ENCODE peak calls at places on chromosome 10, in nine cellular contexts. Y is brain microvascular endothelial cell, S is cardiac muscle cell, T is SK-N-MC, Z is SJSA1, R is AG04449, M is heart right ventricle, E is mesendoderm, N is Peyer's patch. W is an unnamed sample.

GRCh38 chr10:11131112-11131639 is 113.5 kb downstream of the CELF2 start:
- DNase-seq in Y (no peak), S (no peak), T (no peak), Z (no peak), R (no peak), M (no peak), E (no peak), N (no peak), W (no peak)

GRCh38 chr10:70265032-70265689 is 18.6 kb downstream of the NPFFR1 start:
- DNase-seq in Y (no peak), S (peak), T (no peak), Z (no peak), R (no peak), M (no peak), E (peak), N (no peak), W (no peak)

GRCh38 chr10:119517235-119518141 is 25.0 kb downstream of the RGS10 start:
- DNase-seq in Y (peak), S (no peak), T (no peak), Z (peak), R (no peak), M (no peak), E (no peak), N (peak), W (no peak)

GRCh38 chr10:106175760-106176377 is 988.6 kb downstream of the SORCS1 start:
- DNase-seq in Y (no peak), S (peak), T (no peak), Z (peak), R (no peak), M (no peak), E (peak), N (no peak), W (no peak)

GRCh38 chr10:47370878-47371277 is 13.2 kb downstream of the ZNF488 start:
- DNase-seq in Y (no peak), S (no peak), T (no peak), Z (no peak), R (no peak), M (no peak), E (no peak), N (no peak), W (no peak)

GRCh38 chr10:22427101-22427500 is 81.8 kb downstream of the SPAG6 start:
- DNase-seq in Y (no peak), S (peak), T (no peak), Z (peak), R (no peak), M (no peak), E (peak), N (no peak), W (no peak)

GRCh38 chr10:124248056-124248455 is 154.7 kb upstream of the CHST15 start:
- DNase-seq in Y (no peak), S (no peak), T (no peak), Z (no peak), R (no peak), M (no peak), E (no peak), N (no peak), W (no peak)

GRCh38 chr10:12417341-12417740 is 68.0 kb downstream of the CAMK1D start:
- DNase-seq in Y (no peak), S (no peak), T (no peak), Z (no peak), R (no peak), M (no peak), E (no peak), N (no peak), W (no peak)

GRCh38 chr10:11377267-11377666 is 234.2 kb downstream of the USP6NL start:
- DNase-seq in Y (no peak), S (no peak), T (no peak), Z (no peak), R (no peak), M (no peak), E (no peak), N (no peak), W (no peak)

GRCh38 chr10:22992075-22992474 is 64.2 kb downstream of the ARMC3 start:
- DNase-seq in Y (no peak), S (no peak), T (no peak), Z (no peak), R (no peak), M (no peak), E (no peak), N (no peak), W (no peak)

GRCh38 chr10:118968071-118968470 is 61.4 kb upstream of the NANOS1 start:
- DNase-seq in Y (no peak), S (no peak), T (no peak), Z (no peak), R (no peak), M (no peak), E (no peak), N (no peak), W (no peak)

GRCh38 chr10:30977385-30977784 is 54.3 kb downstream of the ZNF438 start:
- DNase-seq in Y (no peak), S (no peak), T (no peak), Z (no peak), R (no peak), M (no peak), E (no peak), N (no peak), W (no peak)

GRCh38 chr10:104045151-104046089 is 40.3 kb downstream of the COL17A1 start:
- DNase-seq in Y (peak), S (peak), T (no peak), Z (peak), R (no peak), M (no peak), E (peak), N (no peak), W (peak)

GRCh38 chr10:103699611-103700435 is 155.6 kb downstream of the SH3PXD2A start:
- DNase-seq in Y (no peak), S (no peak), T (no peak), Z (no peak), R (no peak), M (no peak), E (peak), N (no peak), W (no peak)

GRCh38 chr10:23344251-23344841 is at the start of gene C10orf67:
- DNase-seq in Y (peak), S (peak), T (no peak), Z (no peak), R (no peak), M (peak), E (peak), N (no peak), W (no peak)

GRCh38 chr10:12350925-12351324 is 1.6 kb downstream of the CAMK1D start:
- DNase-seq in Y (no peak), S (no peak), T (no peak), Z (no peak), R (no peak), M (no peak), E (no peak), N (no peak), W (no peak)

GRCh38 chr10:81018898-81019890 is 481.5 kb downstream of the SH2D4B start:
- DNase-seq in Y (peak), S (peak), T (no peak), Z (peak), R (no peak), M (no peak), E (peak), N (no peak), W (no peak)

GRCh38 chr10:10891437-10891836 is 126.2 kb upstream of the CELF2 start:
- DNase-seq in Y (peak), S (peak), T (no peak), Z (no peak), R (no peak), M (no peak), E (peak), N (no peak), W (peak)

GRCh38 chr10:48383393-48383792 is 76.9 kb downstream of the MAPK8 start:
- DNase-seq in Y (no peak), S (no peak), T (no peak), Z (no peak), R (no peak), M (no peak), E (peak), N (no peak), W (no peak)

GRCh38 chr10:79123547-79123963 is 54.8 kb downstream of the ZMIZ1 start:
- DNase-seq in Y (no peak), S (no peak), T (no peak), Z (no peak), R (no peak), M (no peak), E (no peak), N (no peak), W (no peak)

GRCh38 chr10:102645741-102646609 is 1.7 kb downstream of the TRIM8 start:
- DNase-seq in Y (peak), S (peak), T (no peak), Z (peak), R (peak), M (peak), E (peak), N (peak), W (peak)

GRCh38 chr10:19921300-19922140 is 105.3 kb downstream of the PLXDC2 start:
- DNase-seq in Y (peak), S (no peak), T (no peak), Z (no peak), R (no peak), M (no peak), E (no peak), N (no peak), W (no peak)

GRCh38 chr10:89684604-89685003 is 16.8 kb upstream of the KIF20B start:
- DNase-seq in Y (peak), S (no peak), T (no peak), Z (no peak), R (no peak), M (no peak), E (no peak), N (no peak), W (no peak)

GRCh38 chr10:48480397-48481374 is 124.2 kb downstream of the ARHGAP22 start:
- DNase-seq in Y (no peak), S (peak), T (no peak), Z (no peak), R (no peak), M (no peak), E (no peak), N (peak), W (no peak)

GRCh38 chr10:28991738-28992270 is 297.1 kb upstream of the LYZL1 start:
- DNase-seq in Y (peak), S (peak), T (no peak), Z (peak), R (no peak), M (peak), E (peak), N (no peak), W (peak)

GRCh38 chr10:11798862-11799735 is 24.1 kb upstream of the PROSER2 start:
- DNase-seq in Y (no peak), S (no peak), T (peak), Z (no peak), R (no peak), M (no peak), E (peak), N (no peak), W (no peak)

GRCh38 chr10:72637398-72637857 is 11.5 kb upstream of the MICU1 start:
- DNase-seq in Y (peak), S (peak), T (no peak), Z (no peak), R (peak), M (peak), E (peak), N (no peak), W (no peak)

GRCh38 chr10:132447446-132448247 is 50.6 kb downstream of the PWWP2B start:
- DNase-seq in Y (peak), S (no peak), T (no peak), Z (no peak), R (peak), M (no peak), E (peak), N (peak), W (no peak)

GRCh38 chr10:80131499-80131901 is 1.0 kb upstream of the PLAC9 start:
- DNase-seq in Y (no peak), S (no peak), T (no peak), Z (no peak), R (no peak), M (no peak), E (peak), N (no peak), W (no peak)

GRCh38 chr10:59175538-59176240 is 754 bp upstream of the PHYHIPL start:
- DNase-seq in Y (no peak), S (peak), T (no peak), Z (no peak), R (no peak), M (no peak), E (peak), N (no peak), W (no peak)

GRCh38 chr10:1366277-1366676 is 310.1 kb downstream of the WDR37 start:
- DNase-seq in Y (no peak), S (no peak), T (no peak), Z (no peak), R (no peak), M (no peak), E (no peak), N (no peak), W (no peak)

GRCh38 chr10:69958232-69958902 is 94.3 kb upstream of the MACROH2A2 start:
- DNase-seq in Y (peak), S (peak), T (no peak), Z (peak), R (no peak), M (no peak), E (peak), N (no peak), W (peak)

GRCh38 chr10:59135275-59135674 is 41.2 kb upstream of the PHYHIPL start:
- DNase-seq in Y (no peak), S (no peak), T (no peak), Z (no peak), R (no peak), M (no peak), E (peak), N (no peak), W (peak)

GRCh38 chr10:93352638-93353383 is 129.3 kb downstream of the MYOF start:
- DNase-seq in Y (peak), S (peak), T (no peak), Z (peak), R (no peak), M (no peak), E (peak), N (no peak), W (no peak)

GRCh38 chr10:35335718-35336083 is 608 bp upstream of the CCNY start:
- DNase-seq in Y (no peak), S (no peak), T (no peak), Z (no peak), R (no peak), M (no peak), E (peak), N (no peak), W (no peak)

GRCh38 chr10:63666836-63667383 is 145.7 kb downstream of the REEP3 start:
- DNase-seq in Y (peak), S (no peak), T (no peak), Z (peak), R (peak), M (no peak), E (no peak), N (no peak), W (peak)

GRCh38 chr10:16995867-16996529 is 133.6 kb downstream of the CUBN start:
- DNase-seq in Y (peak), S (no peak), T (no peak), Z (no peak), R (no peak), M (no peak), E (peak), N (no peak), W (no peak)

GRCh38 chr10:16991011-16991410 is 138.6 kb downstream of the CUBN start:
- DNase-seq in Y (no peak), S (no peak), T (no peak), Z (no peak), R (no peak), M (no peak), E (no peak), N (no peak), W (no peak)

GRCh38 chr10:16993186-16993585 is 136.4 kb downstream of the CUBN start:
- DNase-seq in Y (no peak), S (no peak), T (no peak), Z (no peak), R (no peak), M (no peak), E (no peak), N (no peak), W (no peak)

GRCh38 chr10:16989826-16990293 is 139.8 kb downstream of the CUBN start:
- DNase-seq in Y (no peak), S (no peak), T (peak), Z (no peak), R (no peak), M (no peak), E (peak), N (no peak), W (no peak)

GRCh38 chr10:16992611-16993119 is 136.9 kb downstream of the CUBN start:
- DNase-seq in Y (peak), S (no peak), T (no peak), Z (no peak), R (no peak), M (no peak), E (no peak), N (no peak), W (no peak)
- H3K4me3 ChIP-seq in Y (no peak), S (no peak), T (no peak), Z (no peak), R (peak), M (no peak), E (no peak), N (no peak), W (no peak)

GRCh38 chr10:117543245-117543998 is 876 bp downstream of the EMX2 start:
- DNase-seq in Y (peak), S (no peak), T (no peak), Z (peak), R (no peak), M (no peak), E (peak), N (no peak), W (no peak)

GRCh38 chr10:117545141-117546019 is 2.8 kb downstream of the EMX2 start:
- DNase-seq in Y (no peak), S (no peak), T (no peak), Z (no peak), R (no peak), M (no peak), E (peak), N (no peak), W (no peak)

GRCh38 chr10:117544729-117545140 is 2.2 kb downstream of the EMX2 start:
- DNase-seq in Y (no peak), S (no peak), T (no peak), Z (no peak), R (no peak), M (no peak), E (peak), N (no peak), W (no peak)

GRCh38 chr10:117542706-117543244 is at the start of gene EMX2:
- DNase-seq in Y (no peak), S (no peak), T (no peak), Z (no peak), R (no peak), M (no peak), E (peak), N (no peak), W (no peak)

DNA sequence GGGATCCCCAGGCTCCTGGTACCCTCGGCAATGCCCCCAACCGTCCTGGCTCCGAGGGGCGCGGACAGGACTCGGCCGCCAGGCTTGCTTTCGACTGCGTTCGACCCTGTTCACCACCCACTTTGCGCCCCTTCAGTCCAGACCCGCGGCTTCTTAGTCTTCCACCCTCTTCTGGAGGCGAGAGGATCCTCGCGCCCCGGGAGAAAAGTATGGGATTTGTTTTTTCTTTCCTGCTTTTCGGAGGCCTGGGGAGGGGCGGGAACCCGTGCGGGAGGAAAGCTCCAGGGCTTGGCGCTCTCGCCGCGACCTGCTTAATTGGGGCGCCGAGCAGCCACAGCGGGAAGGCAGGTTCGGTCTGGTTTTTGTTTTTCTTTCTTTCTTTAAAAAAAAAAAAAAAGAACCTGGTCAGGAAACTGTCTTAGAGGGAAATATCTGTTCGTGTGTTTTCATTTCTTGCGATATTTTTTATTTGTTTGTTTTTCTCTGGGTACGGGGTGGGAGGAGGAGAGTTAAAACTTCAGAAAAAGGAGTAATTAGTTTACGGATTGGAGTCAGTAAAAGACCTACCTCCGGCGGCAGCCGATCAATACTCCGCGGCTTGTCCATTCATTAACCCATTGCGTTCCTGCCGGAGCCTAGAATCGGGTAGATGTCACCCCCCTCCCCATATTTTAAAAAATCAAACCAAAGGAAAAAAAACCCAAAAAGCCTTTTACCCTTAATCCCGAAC is 1.6 kb downstream of the EMX2 start:
- DNase-seq in Y (no peak), S (no peak), T (no peak), Z (no peak), R (no peak), M (no peak), E (peak), N (no peak), W (no peak)
- H3K4me3 ChIP-seq in Y (peak), S (no peak), T (peak), Z (peak), R (peak), M (peak), E (no peak), N (no peak), W (peak)

DNA sequence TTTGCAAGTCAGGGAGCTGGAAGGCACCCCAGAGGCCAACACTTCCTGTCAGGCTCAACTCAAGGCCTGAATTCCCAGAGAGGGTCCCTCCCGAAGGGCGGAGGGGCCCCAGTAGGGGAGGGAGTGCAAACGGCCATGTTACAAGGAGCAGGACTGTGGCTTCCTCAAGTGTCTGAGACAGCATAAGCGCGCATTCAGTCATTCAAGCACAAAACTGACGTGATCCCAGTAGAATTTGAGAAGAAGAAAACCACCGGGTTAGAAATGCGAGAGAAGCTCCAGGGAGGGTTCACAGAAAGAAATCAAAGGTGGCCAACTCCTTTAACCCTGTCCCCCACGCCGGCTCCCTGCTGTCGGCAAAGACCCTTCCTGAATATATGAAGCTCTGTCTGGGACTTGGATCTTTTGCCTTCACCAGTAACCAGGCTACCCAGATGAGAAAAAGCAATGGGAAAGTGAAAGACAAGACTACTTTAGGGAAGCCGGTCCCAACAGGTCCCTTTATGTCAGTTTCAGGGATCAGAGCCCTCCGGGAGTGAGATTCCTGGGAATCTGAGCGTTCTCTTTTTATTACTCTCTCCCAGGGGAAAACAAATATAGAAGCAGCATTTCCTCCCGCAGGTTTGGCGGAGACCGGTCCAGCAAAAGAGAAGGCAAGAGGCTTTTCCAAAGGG is 1.3 kb downstream of the AFAP1L2 start:
- DNase-seq in Y (peak), S (no peak), T (no peak), Z (no peak), R (no peak), M (no peak), E (peak), N (no peak), W (no peak)
- H3K4me3 ChIP-seq in Y (peak), S (peak), T (no peak), Z (peak), R (peak), M (peak), E (peak), N (peak), W (no peak)

GRCh38 chr10:117442944-117443676 is 67.9 kb upstream of the PDZD8 start:
- DNase-seq in Y (peak), S (peak), T (peak), Z (peak), R (no peak), M (peak), E (peak), N (peak), W (no peak)
- H3K4me3 ChIP-seq in Y (no peak), S (no peak), T (peak), Z (no peak), R (peak), M (no peak), E (no peak), N (no peak), W (no peak)

GRCh38 chr10:117168135-117168674 is 29.1 kb upstream of the KCNK18 start:
- DNase-seq in Y (no peak), S (peak), T (no peak), Z (peak), R (no peak), M (peak), E (peak), N (peak), W (no peak)
- H3K4me3 ChIP-seq in Y (no peak), S (peak), T (no peak), Z (no peak), R (no peak), M (no peak), E (peak), N (no peak), W (no peak)

GRCh38 chr10:101226506-101226887 is 2.8 kb downstream of the LBX1 start:
- DNase-seq in Y (no peak), S (no peak), T (no peak), Z (no peak), R (no peak), M (no peak), E (no peak), N (no peak), W (no peak)
- H3K4me3 ChIP-seq in Y (no peak), S (no peak), T (no peak), Z (no peak), R (no peak), M (peak), E (no peak), N (no peak), W (no peak)

GRCh38 chr10:97185326-97186058 is at the start of gene SLIT1:
- DNase-seq in Y (no peak), S (peak), T (no peak), Z (no peak), R (no peak), M (no peak), E (peak), N (no peak), W (no peak)
- H3K4me3 ChIP-seq in Y (no peak), S (peak), T (peak), Z (no peak), R (no peak), M (peak), E (no peak), N (no peak), W (no peak)

GRCh38 chr10:86362566-86363183 is 3.9 kb downstream of the GRID1 start:
- DNase-seq in Y (no peak), S (no peak), T (no peak), Z (no peak), R (no peak), M (no peak), E (no peak), N (no peak), W (no peak)
- H3K4me3 ChIP-seq in Y (no peak), S (no peak), T (no peak), Z (no peak), R (no peak), M (no peak), E (no peak), N (no peak), W (no peak)

W was measured in HFF-Myc.